ENCODE peak calls at places on chromosome 20, in seven cellular contexts. Z, T, Q, J, N, X and G are unnamed samples.

GRCh38 chr20:32626859-32627636 is 41.9 kb upstream of the NOL4L start:
- DNase-seq in Z (no peak), T (no peak), Q (no peak), J (no peak), N (no peak), X (no peak), G (no peak)

GRCh38 chr20:31704225-31705119 is 18.2 kb downstream of the BCL2L1 start:
- DNase-seq in Z (peak), T (no peak), Q (peak), J (peak), N (peak), X (no peak), G (no peak)

GRCh38 chr20:56517641-56518040 is 6.9 kb upstream of the FAM209A start:
- DNase-seq in Z (no peak), T (no peak), Q (no peak), J (no peak), N (no peak), X (no peak), G (no peak)

GRCh38 chr20:23235173-23236027 is 115.2 kb upstream of the NXT1 start:
- DNase-seq in Z (no peak), T (peak), Q (peak), J (peak), N (peak), X (peak), G (peak)

GRCh38 chr20:4820833-4821518 is 99.3 kb downstream of the PRND start:
- DNase-seq in Z (no peak), T (no peak), Q (peak), J (peak), N (peak), X (peak), G (no peak)

GRCh38 chr20:64114356-64114971 is 7.1 kb upstream of the NPBWR2 start:
- DNase-seq in Z (no peak), T (no peak), Q (no peak), J (no peak), N (no peak), X (no peak), G (no peak)

GRCh38 chr20:21189761-21190523 is 64.1 kb downstream of the KIZ start:
- DNase-seq in Z (no peak), T (no peak), Q (no peak), J (no peak), N (no peak), X (no peak), G (no peak)

GRCh38 chr20:10863337-10864060 is 189.7 kb upstream of the JAG1 start:
- DNase-seq in Z (no peak), T (no peak), Q (peak), J (peak), N (peak), X (no peak), G (no peak)

GRCh38 chr20:35714127-35714526 is 14.9 kb downstream of the ROMO1 start:
- DNase-seq in Z (no peak), T (no peak), Q (no peak), J (no peak), N (no peak), X (no peak), G (no peak)

GRCh38 chr20:22796465-22797077 is 212.2 kb upstream of the FOXA2 start:
- DNase-seq in Z (no peak), T (no peak), Q (peak), J (peak), N (peak), X (no peak), G (no peak)

GRCh38 chr20:25624500-25624939 is 706 bp upstream of the NANP start:
- DNase-seq in Z (peak), T (no peak), Q (no peak), J (no peak), N (no peak), X (peak), G (no peak)

GRCh38 chr20:63186528-63187316 is 29.2 kb downstream of the YTHDF1 start:
- DNase-seq in Z (no peak), T (no peak), Q (peak), J (no peak), N (peak), X (no peak), G (no peak)

GRCh38 chr20:56322661-56323060 is 36.1 kb upstream of the FAM210B start:
- DNase-seq in Z (no peak), T (no peak), Q (no peak), J (no peak), N (no peak), X (no peak), G (no peak)

GRCh38 chr20:63957690-63958441 is 1.6 kb upstream of the UCKL1 start:
- DNase-seq in Z (no peak), T (no peak), Q (peak), J (peak), N (no peak), X (no peak), G (no peak)

GRCh38 chr20:25499855-25500434 is 85.4 kb downstream of the NINL start:
- DNase-seq in Z (no peak), T (no peak), Q (no peak), J (no peak), N (no peak), X (peak), G (no peak)

GRCh38 chr20:63082308-63082938 is 75.7 kb upstream of the BHLHE23 start:
- DNase-seq in Z (no peak), T (no peak), Q (peak), J (peak), N (peak), X (no peak), G (no peak)

GRCh38 chr20:11373391-11373790 is 544.3 kb upstream of the BTBD3 start:
- DNase-seq in Z (no peak), T (no peak), Q (no peak), J (no peak), N (no peak), X (peak), G (no peak)

GRCh38 chr20:8144282-8145245 is 12.5 kb downstream of the PLCB1 start:
- DNase-seq in Z (no peak), T (no peak), Q (peak), J (peak), N (peak), X (no peak), G (no peak)

GRCh38 chr20:53078761-53079482 is 106.8 kb downstream of the TSHZ2 start:
- DNase-seq in Z (no peak), T (no peak), Q (no peak), J (no peak), N (no peak), X (no peak), G (no peak)

GRCh38 chr20:62822788-62823651 is 6.2 kb downstream of the COL9A3 start:
- DNase-seq in Z (no peak), T (no peak), Q (no peak), J (peak), N (peak), X (no peak), G (no peak)

GRCh38 chr20:23361108-23361650 is 803 bp upstream of the GZF1 start:
- DNase-seq in Z (no peak), T (peak), Q (no peak), J (peak), N (peak), X (peak), G (no peak)

GRCh38 chr20:32621071-32621913 is 36.2 kb upstream of the NOL4L start:
- DNase-seq in Z (no peak), T (no peak), Q (no peak), J (no peak), N (no peak), X (no peak), G (no peak)

GRCh38 chr20:12748359-12748994 is 260.3 kb upstream of the SPTLC3 start:
- DNase-seq in Z (no peak), T (no peak), Q (no peak), J (no peak), N (no peak), X (no peak), G (no peak)

GRCh38 chr20:24701668-24702067 is 232.2 kb downstream of the SYNDIG1 start:
- DNase-seq in Z (peak), T (no peak), Q (no peak), J (no peak), N (no peak), X (no peak), G (no peak)

GRCh38 chr20:11891081-11891826 is 26.4 kb upstream of the BTBD3 start:
- DNase-seq in Z (peak), T (peak), Q (peak), J (peak), N (peak), X (peak), G (peak)

GRCh38 chr20:57047281-57048026 is 219.0 kb downstream of the BMP7 start:
- DNase-seq in Z (peak), T (no peak), Q (no peak), J (no peak), N (no peak), X (no peak), G (no peak)

GRCh38 chr20:62318411-62319345 is 15.9 kb downstream of the ADRM1 start:
- DNase-seq in Z (no peak), T (no peak), Q (no peak), J (no peak), N (peak), X (no peak), G (no peak)

GRCh38 chr20:57287901-57288300 is 21.5 kb upstream of the BMP7 start:
- DNase-seq in Z (no peak), T (no peak), Q (no peak), J (no peak), N (no peak), X (no peak), G (no peak)

GRCh38 chr20:62804632-62805364 is at the start of gene OGFR:
- DNase-seq in Z (no peak), T (peak), Q (peak), J (peak), N (peak), X (peak), G (no peak)

GRCh38 chr20:37925265-37926165 is 22.6 kb downstream of the VSTM2L start:
- DNase-seq in Z (no peak), T (no peak), Q (no peak), J (no peak), N (no peak), X (no peak), G (no peak)

GRCh38 chr20:7760261-7761048 is 179.8 kb downstream of the HAO1 start:
- DNase-seq in Z (no peak), T (no peak), Q (no peak), J (no peak), N (no peak), X (no peak), G (no peak)

GRCh38 chr20:21713901-21714296 is 8.4 kb downstream of the PAX1 start:
- DNase-seq in Z (no peak), T (no peak), Q (no peak), J (no peak), N (no peak), X (no peak), G (no peak)

GRCh38 chr20:8385247-8385646 is 253.2 kb downstream of the PLCB1 start:
- DNase-seq in Z (no peak), T (no peak), Q (no peak), J (peak), N (peak), X (no peak), G (no peak)

GRCh38 chr20:17890330-17890729 is 78.3 kb downstream of the SNX5 start:
- DNase-seq in Z (no peak), T (no peak), Q (no peak), J (no peak), N (no peak), X (no peak), G (no peak)

GRCh38 chr20:57582029-57582378 is 21.1 kb downstream of the PCK1 start:
- DNase-seq in Z (no peak), T (no peak), Q (no peak), J (no peak), N (no peak), X (no peak), G (no peak)

GRCh38 chr20:57470212-57470522 is 54.8 kb downstream of the CTCFL start:
- DNase-seq in Z (no peak), T (no peak), Q (no peak), J (no peak), N (no peak), X (no peak), G (no peak)

GRCh38 chr20:57429579-57430202 is 38.5 kb downstream of the RBM38 start:
- DNase-seq in Z (no peak), T (no peak), Q (peak), J (peak), N (peak), X (no peak), G (no peak)

GRCh38 chr20:21505161-21505809 is 8.6 kb downstream of the NKX2-2 start:
- DNase-seq in Z (peak), T (peak), Q (peak), J (peak), N (peak), X (peak), G (no peak)

GRCh38 chr20:19885981-19886665 is 128.1 kb downstream of the RIN2 start:
- DNase-seq in Z (peak), T (peak), Q (peak), J (peak), N (peak), X (peak), G (no peak)

GRCh38 chr20:19883501-19883900 is 125.4 kb downstream of the RIN2 start:
- DNase-seq in Z (no peak), T (no peak), Q (no peak), J (no peak), N (no peak), X (no peak), G (no peak)

GRCh38 chr20:19886666-19887288 is 128.7 kb downstream of the RIN2 start:
- DNase-seq in Z (no peak), T (no peak), Q (peak), J (peak), N (peak), X (no peak), G (no peak)

GRCh38 chr20:19887566-19888268 is 129.4 kb upstream of the NAA20 start:
- DNase-seq in Z (peak), T (no peak), Q (no peak), J (no peak), N (no peak), X (no peak), G (no peak)

GRCh38 chr20:19885576-19885956 is 127.5 kb downstream of the RIN2 start:
- DNase-seq in Z (no peak), T (no peak), Q (no peak), J (no peak), N (no peak), X (no peak), G (no peak)
- H3K4me3 ChIP-seq in Z (no peak), T (peak), Q (peak), J (no peak), N (no peak), X (peak), G (peak)

GRCh38 chr20:44885392-44886275 is at the start of gene YWHAB:
- DNase-seq in Z (peak), T (peak), Q (peak), J (peak), N (peak), X (peak), G (peak)

GRCh38 chr20:44886276-44886671 is 769 bp downstream of the YWHAB start:
- DNase-seq in Z (no peak), T (no peak), Q (no peak), J (no peak), N (no peak), X (no peak), G (no peak)

GRCh38 chr20:44886828-44887227 is 1.3 kb downstream of the YWHAB start:
- DNase-seq in Z (no peak), T (no peak), Q (no peak), J (no peak), N (no peak), X (no peak), G (no peak)

GRCh38 chr20:44887466-44887865 is 2.0 kb downstream of the YWHAB start:
- DNase-seq in Z (no peak), T (no peak), Q (no peak), J (no peak), N (no peak), X (no peak), G (no peak)

DNA sequence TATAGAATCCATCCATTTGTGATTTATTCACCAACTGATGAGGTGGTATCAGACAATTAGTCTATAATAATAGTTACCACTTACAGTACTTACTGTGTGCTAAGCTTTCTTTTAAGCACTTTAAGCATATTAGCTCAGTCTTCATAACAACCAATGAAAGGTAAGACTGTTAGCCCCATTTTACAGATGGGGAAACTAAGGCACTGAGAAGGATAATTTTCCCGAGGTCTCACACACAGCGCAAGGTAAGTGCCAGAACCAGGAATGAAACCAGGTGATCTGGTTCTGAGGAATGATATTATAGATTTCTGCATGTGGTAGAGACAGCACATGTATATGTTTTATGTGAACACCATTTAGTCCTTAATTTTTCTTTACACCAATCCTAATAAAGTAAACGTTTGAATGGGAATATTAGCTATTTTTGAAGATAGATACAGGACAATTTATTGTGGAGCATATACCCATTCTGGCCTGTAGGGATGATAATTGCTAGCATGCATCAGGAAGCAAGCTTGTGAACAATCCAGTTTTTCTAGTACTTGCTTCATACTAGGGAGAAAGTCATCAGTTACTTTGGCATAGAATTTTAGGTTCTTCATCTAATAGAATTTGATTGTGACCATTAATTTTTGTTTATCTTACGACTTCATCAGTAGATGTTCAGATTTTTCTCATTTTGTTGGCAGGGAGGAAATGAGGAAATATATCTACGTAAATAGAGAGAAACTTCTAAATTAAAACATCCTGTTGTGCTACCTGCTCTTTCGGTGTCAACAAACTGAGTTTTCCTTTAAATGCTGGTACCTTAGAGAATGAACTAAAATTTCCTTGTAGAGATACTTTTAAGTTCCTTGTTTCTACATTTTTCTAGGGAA is 3.0 kb downstream of the YWHAB start:
- DNase-seq in Z (no peak), T (no peak), Q (peak), J (no peak), N (peak), X (no peak), G (no peak)
- H3K4me3 ChIP-seq in Z (no peak), T (no peak), Q (peak), J (no peak), N (no peak), X (no peak), G (peak)

GRCh38 chr20:47360207-47360488 is 3.6 kb upstream of the ZMYND8 start:
- DNase-seq in Z (peak), T (peak), Q (peak), J (peak), N (peak), X (peak), G (no peak)
- H3K4me3 ChIP-seq in Z (peak), T (peak), Q (no peak), J (no peak), N (no peak), X (no peak), G (no peak)

DNA sequence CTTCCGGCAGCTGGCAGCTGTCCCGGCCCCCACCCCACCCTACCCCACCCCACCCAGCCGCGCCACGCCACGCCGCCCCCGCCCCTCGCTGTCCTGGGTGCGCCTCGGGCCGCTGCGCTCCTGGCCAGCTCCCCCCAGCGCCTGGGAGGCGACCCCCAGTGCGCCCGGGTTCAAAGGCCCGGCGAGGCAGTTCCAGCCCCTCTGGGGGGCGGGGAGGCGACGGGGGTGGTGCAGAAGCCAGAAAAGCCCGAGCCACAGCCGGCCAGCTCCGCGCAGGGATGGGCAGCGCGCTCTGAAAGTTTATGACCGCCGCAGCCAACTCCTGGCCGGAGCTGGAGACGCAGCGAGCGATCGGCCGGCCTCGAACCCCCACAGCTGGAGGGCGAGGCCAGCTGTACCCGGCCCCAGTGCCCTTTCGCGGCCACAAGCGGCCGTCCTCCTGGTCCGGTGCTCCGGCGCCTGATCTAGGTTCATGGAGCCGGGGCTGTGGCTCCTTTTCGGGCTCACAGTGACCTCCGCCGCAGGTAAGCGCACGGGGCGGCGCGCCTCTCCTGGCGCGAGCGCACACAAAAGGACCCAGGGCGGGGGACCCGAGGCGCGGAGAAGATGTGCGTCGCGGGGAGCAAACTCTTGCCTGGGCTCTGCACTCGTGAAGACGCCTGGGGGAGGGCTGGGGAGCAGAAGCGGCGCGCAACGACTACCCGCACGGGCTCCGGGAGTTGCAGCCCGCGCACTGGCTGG is at the start of gene EDN3:
- DNase-seq in Z (no peak), T (no peak), Q (peak), J (no peak), N (no peak), X (no peak), G (no peak)
- H3K4me3 ChIP-seq in Z (peak), T (peak), Q (no peak), J (no peak), N (no peak), X (peak), G (no peak)

GRCh38 chr20:3766832-3767433 is 620 bp downstream of the ADISSP start:
- DNase-seq in Z (no peak), T (no peak), Q (no peak), J (no peak), N (no peak), X (no peak), G (no peak)

GRCh38 chr20:3765171-3765887 is 2.2 kb downstream of the ADISSP start:
- DNase-seq in Z (no peak), T (no peak), Q (no peak), J (no peak), N (no peak), X (no peak), G (no peak)

GRCh38 chr20:3767434-3768341 is at the start of gene ADISSP:
- DNase-seq in Z (peak), T (peak), Q (peak), J (peak), N (peak), X (peak), G (peak)

GRCh38 chr20:3764659-3765058 is 2.9 kb downstream of the ADISSP start:
- DNase-seq in Z (no peak), T (no peak), Q (no peak), J (no peak), N (no peak), X (no peak), G (no peak)

DNA sequence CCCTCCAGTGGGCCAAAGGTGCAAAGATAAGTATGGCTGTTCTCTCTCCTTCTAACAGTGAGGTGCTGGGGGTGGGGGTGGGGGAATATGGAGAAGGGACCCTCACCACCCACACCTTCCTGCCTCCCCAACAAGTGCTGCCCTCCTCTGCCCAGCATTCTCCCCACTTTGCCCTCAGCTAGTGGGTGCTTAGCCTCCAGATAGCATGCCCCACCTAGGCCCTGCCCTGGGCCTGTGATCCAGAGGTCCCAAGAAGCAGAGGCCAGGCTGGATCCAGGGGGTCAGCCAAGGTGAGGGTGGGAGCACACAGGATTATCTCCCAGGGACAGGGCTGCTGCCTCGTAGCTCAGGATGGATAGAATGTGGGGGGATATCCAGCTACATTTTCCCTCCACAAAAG is 1.2 kb downstream of the ADISSP start:
- DNase-seq in Z (no peak), T (no peak), Q (no peak), J (no peak), N (no peak), X (no peak), G (no peak)
- H3K4me3 ChIP-seq in Z (peak), T (peak), Q (peak), J (no peak), N (no peak), X (peak), G (no peak)